ENCODE peak calls at places on chromosomes 6 and 20, in six cellular contexts. One of them, this sample, is unnamed.

GRCh38 chr6:28653876-28654275 is 128.2 kb downstream of the GPX5 start:
- DNase-seq in A549: no peak
- DNase-seq in GM12878: no peak
- DNase-seq in Panc1: no peak
- DNase-seq in aorta: no peak
- DNase-seq in colonic mucosa: no peak
- DNase-seq in this sample: no peak

GRCh38 chr6:138307352-138307751 is 70.4 kb upstream of the SMIM28 start:
- DNase-seq in Panc1: no peak
- DNase-seq in aorta: no peak
- DNase-seq in A549: no peak
- DNase-seq in GM12878: no peak
- DNase-seq in colonic mucosa: no peak
- DNase-seq in this sample: no peak

GRCh38 chr20:42714298-42715141 is 475.2 kb downstream of the PTPRT start:
- DNase-seq in GM12878: no peak
- DNase-seq in colonic mucosa: no peak
- DNase-seq in aorta: no peak
- DNase-seq in Panc1: no peak
- DNase-seq in A549: no peak
- DNase-seq in this sample: no peak

GRCh38 chr6:15479761-15480160 is 183.1 kb downstream of the DTNBP1 start:
- DNase-seq in Panc1: no peak
- DNase-seq in GM12878: no peak
- DNase-seq in colonic mucosa: no peak
- DNase-seq in aorta: no peak
- DNase-seq in A549: no peak
- DNase-seq in this sample: no peak

GRCh38 chr6:20850687-20851416 is 316.6 kb downstream of the CDKAL1 start:
- DNase-seq in GM12878: no peak
- DNase-seq in A549: no peak
- DNase-seq in Panc1: no peak
- DNase-seq in aorta: no peak
- DNase-seq in colonic mucosa: no peak
- DNase-seq in this sample: no peak

GRCh38 chr6:154412106-154412820 is 55.7 kb upstream of the IPCEF1 start:
- DNase-seq in GM12878: no peak
- DNase-seq in Panc1: no peak
- DNase-seq in aorta: no peak
- DNase-seq in A549: no peak
- DNase-seq in colonic mucosa: no peak
- DNase-seq in this sample: no peak

GRCh38 chr6:6525948-6526347 is 62.6 kb upstream of the LY86 start:
- DNase-seq in GM12878: no peak
- DNase-seq in A549: no peak
- DNase-seq in colonic mucosa: no peak
- DNase-seq in Panc1: no peak
- DNase-seq in aorta: no peak
- DNase-seq in this sample: no peak

GRCh38 chr20:38252292-38253288 is 7.9 kb downstream of the KIAA1755 start:
- DNase-seq in A549: no peak
- DNase-seq in aorta: no peak
- DNase-seq in colonic mucosa: no peak
- DNase-seq in GM12878: no peak
- DNase-seq in Panc1: no peak
- DNase-seq in this sample: no peak

GRCh38 chr20:32885952-32886351 is 27.2 kb downstream of the EFCAB8 start:
- DNase-seq in Panc1: no peak
- DNase-seq in A549: no peak
- DNase-seq in GM12878: no peak
- DNase-seq in aorta: no peak
- DNase-seq in colonic mucosa: no peak
- DNase-seq in this sample: no peak

GRCh38 chr6:28354688-28355554 is 5.2 kb downstream of the ZKSCAN3 start:
- DNase-seq in Panc1: no peak
- DNase-seq in GM12878: no peak
- DNase-seq in colonic mucosa: no peak
- DNase-seq in A549: no peak
- DNase-seq in aorta: no peak
- DNase-seq in this sample: no peak

GRCh38 chr6:169934699-169935347 is 183.4 kb downstream of the ERMARD start:
- DNase-seq in colonic mucosa: no peak
- DNase-seq in GM12878: no peak
- DNase-seq in aorta: no peak
- DNase-seq in Panc1: no peak
- DNase-seq in A549: no peak
- DNase-seq in this sample: no peak

GRCh38 chr20:42097741-42098140 is 479.6 kb upstream of the CHD6 start:
- DNase-seq in colonic mucosa: no peak
- DNase-seq in Panc1: no peak
- DNase-seq in GM12878: no peak
- DNase-seq in A549: no peak
- DNase-seq in aorta: no peak
- DNase-seq in this sample: no peak

GRCh38 chr6:5287205-5287965 is 26.1 kb downstream of the FARS2 start:
- DNase-seq in A549: no peak
- DNase-seq in Panc1: no peak
- DNase-seq in aorta: no peak
- DNase-seq in colonic mucosa: no peak
- DNase-seq in GM12878: no peak
- DNase-seq in this sample: no peak

GRCh38 chr6:167550936-167551633 is 226.2 kb downstream of the TTLL2 start:
- DNase-seq in aorta: peak; percentile 87
- DNase-seq in GM12878: no peak
- DNase-seq in colonic mucosa: peak; percentile 59
- DNase-seq in Panc1: no peak
- DNase-seq in A549: no peak
- DNase-seq in this sample: no peak

GRCh38 chr6:159608961-159609673 is 83.9 kb downstream of the SOD2 start:
- DNase-seq in GM12878: no peak
- DNase-seq in aorta: no peak
- DNase-seq in A549: peak; percentile 8
- DNase-seq in Panc1: peak; percentile 12
- DNase-seq in colonic mucosa: no peak
- DNase-seq in this sample: no peak

GRCh38 chr6:34526992-34527728 is 29.0 kb downstream of the SPDEF start:
- DNase-seq in colonic mucosa: peak; percentile 98
- DNase-seq in A549: peak; percentile 85
- DNase-seq in Panc1: peak; percentile 53
- DNase-seq in GM12878: peak; percentile 54
- DNase-seq in aorta: peak; percentile 96
- DNase-seq in this sample: peak; percentile 96

GRCh38 chr6:134175532-134176282 is 123.3 kb upstream of the SLC2A12 start:
- DNase-seq in colonic mucosa: peak; percentile 66
- DNase-seq in GM12878: no peak
- DNase-seq in A549: peak; percentile 34
- DNase-seq in Panc1: no peak
- DNase-seq in aorta: peak; percentile 90
- DNase-seq in this sample: peak; percentile 52

GRCh38 chr20:63360850-63361497 is at the start of gene CHRNA4:
- DNase-seq in colonic mucosa: no peak
- DNase-seq in aorta: no peak
- DNase-seq in GM12878: no peak
- DNase-seq in A549: no peak
- DNase-seq in Panc1: no peak
- DNase-seq in this sample: no peak

GRCh38 chr6:57262901-57263694 is 41.0 kb upstream of the RAB23 start:
- DNase-seq in colonic mucosa: no peak
- DNase-seq in Panc1: no peak
- DNase-seq in GM12878: no peak
- DNase-seq in A549: no peak
- DNase-seq in aorta: no peak
- DNase-seq in this sample: no peak

GRCh38 chr6:87623248-87623647 is 33.3 kb downstream of the ORC3 start:
- DNase-seq in A549: no peak
- DNase-seq in Panc1: no peak
- DNase-seq in GM12878: no peak
- DNase-seq in aorta: no peak
- DNase-seq in colonic mucosa: no peak
- DNase-seq in this sample: no peak

GRCh38 chr6:132872923-132873322 is 58.6 kb downstream of the RPS12 start:
- DNase-seq in Panc1: no peak
- DNase-seq in aorta: no peak
- DNase-seq in GM12878: peak; percentile 57
- DNase-seq in colonic mucosa: no peak
- DNase-seq in A549: no peak
- DNase-seq in this sample: no peak

GRCh38 chr20:51458751-51459439 is 83.6 kb downstream of the NFATC2 start:
- DNase-seq in A549: no peak
- DNase-seq in aorta: no peak
- DNase-seq in Panc1: no peak
- DNase-seq in GM12878: no peak
- DNase-seq in colonic mucosa: no peak
- DNase-seq in this sample: no peak

GRCh38 chr20:51460569-51461265 is 81.8 kb downstream of the NFATC2 start:
- DNase-seq in GM12878: peak; percentile 64
- DNase-seq in aorta: no peak
- DNase-seq in Panc1: no peak
- DNase-seq in colonic mucosa: no peak
- DNase-seq in A549: no peak
- DNase-seq in this sample: no peak

GRCh38 chr20:51462566-51463276 is 79.8 kb downstream of the NFATC2 start:
- DNase-seq in Panc1: no peak
- DNase-seq in GM12878: no peak
- DNase-seq in A549: no peak
- DNase-seq in colonic mucosa: peak; percentile 63
- DNase-seq in aorta: peak; percentile 77
- DNase-seq in this sample: no peak

GRCh38 chr20:51461306-51461705 is 81.2 kb downstream of the NFATC2 start:
- DNase-seq in aorta: no peak
- DNase-seq in GM12878: no peak
- DNase-seq in A549: no peak
- DNase-seq in colonic mucosa: no peak
- DNase-seq in Panc1: no peak
- DNase-seq in this sample: no peak

DNA sequence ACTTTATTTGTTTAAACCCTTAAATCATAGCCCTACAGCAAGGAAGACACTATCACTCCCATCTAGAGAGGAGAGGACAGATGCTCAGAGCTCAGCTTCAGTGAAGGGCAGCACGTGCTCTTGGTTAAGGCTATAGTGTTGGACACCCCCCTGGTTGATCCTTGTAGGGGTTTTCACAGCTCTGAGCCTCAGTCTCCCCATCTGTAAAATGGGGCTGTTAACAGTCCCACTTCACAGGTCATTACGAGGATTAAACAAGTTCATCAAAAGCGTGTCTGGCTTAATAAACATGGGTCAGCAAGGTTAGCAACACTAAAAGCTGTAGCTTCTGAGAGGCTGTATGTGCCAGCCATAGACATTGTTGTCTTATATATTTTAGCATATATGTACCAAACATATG is 82.4 kb downstream of the NFATC2 start:
- DNase-seq in GM12878: no peak
- DNase-seq in aorta: no peak
- DNase-seq in A549: no peak
- DNase-seq in Panc1: no peak
- DNase-seq in colonic mucosa: no peak
- DNase-seq in this sample: no peak
- H3K4me1 ChIP-seq in GM12878: peaks cover 16% of the 10 kb centered on the region
- H3K4me1 ChIP-seq in aorta: no peaks in the 10 kb centered on the region
- H3K4me1 ChIP-seq in A549: peaks cover 20% of the 10 kb centered on the region
- H3K4me1 ChIP-seq in Panc1: peaks cover 52% of the 10 kb centered on the region
- H3K4me1 ChIP-seq in colonic mucosa: peaks cover 11% of the 10 kb centered on the region
- H3K4me1 ChIP-seq in this sample: no peaks in the 10 kb centered on the region

GRCh38 chr6:163301721-163302635 is 112.5 kb upstream of the QKI start:
- DNase-seq in Panc1: no peak
- DNase-seq in aorta: no peak
- DNase-seq in colonic mucosa: no peak
- DNase-seq in GM12878: no peak
- DNase-seq in A549: no peak
- DNase-seq in this sample: no peak
- H3K4me3 ChIP-seq in Panc1: no peak overlapping the region
- H3K4me3 ChIP-seq in aorta: no peak overlapping the region
- H3K4me3 ChIP-seq in colonic mucosa: no peak overlapping the region
- H3K4me3 ChIP-seq in GM12878: no peak overlapping the region
- H3K4me3 ChIP-seq in A549: no peak overlapping the region
- H3K4me3 ChIP-seq in this sample: no peak overlapping the region

GRCh38 chr6:37258405-37258704 is 411 bp upstream of the TMEM217 start:
- DNase-seq in aorta: no peak
- DNase-seq in GM12878: no peak
- DNase-seq in Panc1: no peak
- DNase-seq in colonic mucosa: no peak
- DNase-seq in A549: no peak
- DNase-seq in this sample: no peak

GRCh38 chr6:37257634-37258404 is at the start of the genes TBC1D22B and TMEM217:
- DNase-seq in colonic mucosa: peak; percentile 98
- DNase-seq in Panc1: peak; percentile 78
- DNase-seq in GM12878: peak; percentile 81
- DNase-seq in aorta: peak; percentile 97
- DNase-seq in A549: peak; percentile 98
- DNase-seq in this sample: peak; percentile 97

GRCh38 chr6:37258716-37259115 is 772 bp upstream of the TMEM217 start:
- DNase-seq in GM12878: no peak
- DNase-seq in A549: no peak
- DNase-seq in aorta: no peak
- DNase-seq in colonic mucosa: no peak
- DNase-seq in Panc1: no peak
- DNase-seq in this sample: no peak

GRCh38 chr6:37256692-37257319 is 766 bp upstream of the TBC1D22B start:
- DNase-seq in A549: no peak
- DNase-seq in aorta: no peak
- DNase-seq in colonic mucosa: no peak
- DNase-seq in Panc1: no peak
- DNase-seq in GM12878: no peak
- DNase-seq in this sample: no peak

DNA sequence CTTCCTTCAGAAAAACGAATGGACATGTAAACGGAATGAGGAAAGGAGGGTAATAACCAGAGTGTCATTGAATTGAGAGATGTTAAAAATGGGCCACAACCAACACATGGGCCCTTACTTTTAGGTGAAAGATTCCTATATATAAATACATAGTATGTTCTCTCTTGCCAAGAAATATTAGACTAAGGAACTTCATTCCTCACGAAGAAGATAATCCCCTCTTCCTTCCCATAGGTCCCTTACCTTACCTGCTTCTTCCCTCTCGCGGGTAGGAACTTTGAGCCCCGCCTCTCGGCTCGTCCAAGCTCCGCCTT is 295 bp upstream of the TBC1D22B start:
- DNase-seq in colonic mucosa: no peak
- DNase-seq in GM12878: no peak
- DNase-seq in aorta: no peak
- DNase-seq in Panc1: no peak
- DNase-seq in A549: no peak
- DNase-seq in this sample: no peak
- H3K27ac ChIP-seq in colonic mucosa: peak overlapping the region; percentile 0
- H3K27ac ChIP-seq in GM12878: no peak overlapping the region
- H3K27ac ChIP-seq in aorta: no peak overlapping the region
- H3K27ac ChIP-seq in Panc1: peak overlapping the region; percentile 75
- H3K27ac ChIP-seq in A549: no peak overlapping the region
- H3K27ac ChIP-seq in this sample: no peak overlapping the region

GRCh38 chr6:80454661-80455365 is 348.3 kb downstream of the BCKDHB start:
- DNase-seq in Panc1: no peak
- DNase-seq in GM12878: no peak
- DNase-seq in aorta: no peak
- DNase-seq in A549: no peak
- DNase-seq in colonic mucosa: no peak
- DNase-seq in this sample: no peak
- H3K4me1 ChIP-seq in Panc1: no peaks in the 10 kb centered on the region
- H3K4me1 ChIP-seq in GM12878: no peaks in the 10 kb centered on the region
- H3K4me1 ChIP-seq in aorta: peaks cover 4% of the 10 kb centered on the region
- H3K4me1 ChIP-seq in A549: peaks cover 5% of the 10 kb centered on the region
- H3K4me1 ChIP-seq in colonic mucosa: no peaks in the 10 kb centered on the region
- H3K4me1 ChIP-seq in this sample: no peaks in the 10 kb centered on the region

This sample was measured in CD8-positive, alpha-beta T cell.